ENCODE peak calls at places on chromosomes 6 and 20, in four cellular contexts. Q is SW 1271; V is COLO829; P is stimulated activated CD4-positive, alpha-beta T cell treated with anti-CD3 and anti-CD28 coated beads, Interleukin-12 subunit alpha, Interleukin-12 subunit beta, amount 100 ng/mL, for 48 hours. Z is an unnamed sample.

GRCh38 chr6:113855500-113856010 is 1.6 kb upstream of the MARCKS start:
- DNase-seq in P (no peak), Q (no peak), V (no peak), Z (no peak)

GRCh38 chr6:106702451-106703110 is 73.2 kb downstream of the QRSL1 start:
- DNase-seq in V (no peak), P (no peak), Q (no peak), Z (no peak)

GRCh38 chr6:30238178-30238795 is 25.1 kb upstream of the TRIM26 start:
- DNase-seq in V (peak; percentile 42), P (no peak), Q (peak; percentile 26), Z (peak; percentile 25)

GRCh38 chr6:43927525-43928210 is 157.7 kb downstream of the VEGFA start:
- DNase-seq in V (no peak), Q (no peak), P (no peak), Z (no peak)

GRCh38 chr20:44586289-44586911 is 4.0 kb downstream of the PKIG start:
- DNase-seq in Q (no peak), P (no peak), V (no peak), Z (peak; percentile 66)

GRCh38 chr6:140052757-140053729 is 678.6 kb upstream of the CITED2 start:
- DNase-seq in Q (peak; percentile 59), V (peak; percentile 23), P (no peak), Z (no peak)

GRCh38 chr6:160355001-160355400 is 6.8 kb downstream of the SLC22A3 start:
- DNase-seq in V (peak; percentile 13), P (no peak), Q (peak; percentile 23), Z (no peak)

GRCh38 chr20:12605751-12606150 is 403.0 kb upstream of the SPTLC3 start:
- DNase-seq in V (no peak), P (no peak), Q (no peak), Z (no peak)

GRCh38 chr20:51221791-51222408 is 199.0 kb upstream of the KCNG1 start:
- DNase-seq in P (no peak), Q (no peak), V (no peak), Z (no peak)

GRCh38 chr6:116616757-116617093 is 446 bp downstream of the RSPH4A start:
- DNase-seq in V (no peak), Q (no peak), P (no peak), Z (no peak)

GRCh38 chr6:154169193-154169847 is 130.3 kb downstream of the OPRM1 start:
- DNase-seq in Q (no peak), P (no peak), V (no peak), Z (no peak)

GRCh38 chr6:168407842-168408241 is 33.1 kb upstream of the SMOC2 start:
- DNase-seq in P (no peak), V (no peak), Q (no peak), Z (no peak)

GRCh38 chr6:166544294-166544605 is 42.2 kb downstream of the RAMACL start:
- DNase-seq in P (no peak), V (no peak), Q (no peak), Z (no peak)

GRCh38 chr6:150087336-150087735 is 18.4 kb upstream of the ULBP3 start:
- DNase-seq in Q (no peak), V (peak; percentile 13), P (no peak), Z (no peak)

GRCh38 chr20:62476074-62476838 is 461 bp upstream of the GATA5 start:
- DNase-seq in Q (no peak), P (no peak), V (no peak), Z (no peak)

Z was measured in naive thymus-derived CD8-positive, alpha-beta T cell.